ENCODE peak calls at places on chromosomes 11 and 22, in six cellular contexts. Z, J, G, C, O and I are unnamed samples. For H3K36me3, the result is how much of the 10 kb centered on the place peaks cover.

GRCh38 chr22:41699264-41700104 is at the start of gene MEI1:
- DNase-seq in G (peak), J (peak), O (peak), Z (peak), C (no peak), I (peak)

GRCh38 chr22:50304528-50305392 is 2.7 kb downstream of the PLXNB2 start:
- DNase-seq in C (no peak), O (peak), J (no peak), G (no peak), Z (no peak), I (peak)

GRCh38 chr11:77140231-77140959 is 12.3 kb downstream of the MYO7A start:
- DNase-seq in O (peak), J (no peak), C (no peak), Z (peak), G (peak), I (no peak)

GRCh38 chr22:26068571-26068970 is 100.7 kb upstream of the SEZ6L start:
- DNase-seq in O (no peak), G (no peak), Z (no peak), J (peak), C (no peak), I (no peak)

GRCh38 chr22:50171319-50171964 is 911 bp downstream of the PANX2 start:
- DNase-seq in J (no peak), G (no peak), O (no peak), C (no peak), Z (peak), I (no peak)

GRCh38 chr11:9739108-9739507 is 75.2 kb downstream of the SWAP70 start:
- DNase-seq in G (no peak), Z (no peak), C (no peak), O (no peak), J (no peak), I (no peak)

GRCh38 chr11:68903288-68903630 is 373 bp downstream of the MRPL21 start:
- DNase-seq in C (no peak), Z (no peak), J (no peak), O (no peak), G (no peak), I (no peak)

GRCh38 chr11:32153747-32154146 is 62.9 kb downstream of the RCN1 start:
- DNase-seq in Z (no peak), G (no peak), O (no peak), J (no peak), C (no peak), I (no peak)

GRCh38 chr11:12193515-12194336 is 83.3 kb downstream of the MICAL2 start:
- DNase-seq in J (peak), C (no peak), O (no peak), G (no peak), Z (no peak), I (no peak)

GRCh38 chr11:17740649-17741235 is 6.2 kb downstream of the KCNC1 start:
- DNase-seq in O (no peak), Z (peak), J (no peak), C (no peak), G (no peak), I (no peak)

GRCh38 chr22:50633771-50634170 is 5.8 kb upstream of the ARSA start:
- DNase-seq in C (no peak), Z (no peak), O (no peak), G (no peak), J (no peak), I (no peak)

GRCh38 chr11:35619030-35619753 is 932 bp downstream of the FJX1 start:
- DNase-seq in J (peak), G (peak), Z (peak), O (peak), C (peak), I (peak)

GRCh38 chr22:38774496-38775166 is 18.8 kb upstream of the SUN2 start:
- DNase-seq in J (no peak), O (no peak), G (no peak), C (no peak), Z (no peak), I (no peak)

GRCh38 chr11:92384807-92385206 is 160.2 kb downstream of the FAT3 start:
- DNase-seq in J (no peak), C (no peak), O (no peak), G (no peak), Z (no peak), I (no peak)

GRCh38 chr11:96322775-96323642 is 20.0 kb downstream of the MAML2 start:
- DNase-seq in G (no peak), C (no peak), O (no peak), Z (no peak), J (peak), I (no peak)

GRCh38 chr11:99554232-99554903 is 533.6 kb downstream of the CNTN5 start:
- DNase-seq in J (no peak), C (no peak), G (no peak), O (no peak), Z (no peak), I (no peak)

GRCh38 chr11:6799402-6799801 is at the start of gene OR6A2:
- DNase-seq in J (no peak), C (no peak), G (peak), O (no peak), Z (no peak), I (no peak)

GRCh38 chr11:98104249-98104648 is 916.5 kb upstream of the CNTN5 start:
- DNase-seq in O (no peak), J (no peak), C (no peak), Z (no peak), G (no peak), I (no peak)

GRCh38 chr11:77449060-77449521 is 24.8 kb downstream of the PAK1 start:
- DNase-seq in C (no peak), G (no peak), J (no peak), Z (no peak), O (no peak), I (no peak)

GRCh38 chr11:96196074-96196787 is 146.8 kb downstream of the MAML2 start:
- DNase-seq in G (no peak), Z (no peak), C (no peak), J (no peak), O (no peak), I (no peak)

GRCh38 chr11:40746282-40746681 is 713.2 kb downstream of the LRRC4C start:
- DNase-seq in G (no peak), Z (peak), C (no peak), O (no peak), J (no peak), I (no peak)

GRCh38 chr11:69950120-69950519 is 128.0 kb upstream of the ANO1 start:
- DNase-seq in O (no peak), J (no peak), G (peak), C (no peak), Z (peak), I (peak)

GRCh38 chr11:27203077-27203476 is 159.9 kb downstream of the CCDC34 start:
- DNase-seq in Z (no peak), O (no peak), G (no peak), J (peak), C (no peak), I (no peak)

GRCh38 chr22:35739642-35740041 is 22.0 kb downstream of the APOL5 start:
- DNase-seq in O (no peak), Z (no peak), C (no peak), G (no peak), J (peak), I (no peak)

GRCh38 chr11:95674669-95675358 is 114.8 kb downstream of the FAM76B start:
- DNase-seq in J (no peak), Z (no peak), O (no peak), C (no peak), G (no peak), I (no peak)

GRCh38 chr22:17264321-17265052 is 45.3 kb upstream of the ADA2 start:
- DNase-seq in Z (no peak), C (no peak), G (peak), O (no peak), J (no peak), I (no peak)

DNA sequence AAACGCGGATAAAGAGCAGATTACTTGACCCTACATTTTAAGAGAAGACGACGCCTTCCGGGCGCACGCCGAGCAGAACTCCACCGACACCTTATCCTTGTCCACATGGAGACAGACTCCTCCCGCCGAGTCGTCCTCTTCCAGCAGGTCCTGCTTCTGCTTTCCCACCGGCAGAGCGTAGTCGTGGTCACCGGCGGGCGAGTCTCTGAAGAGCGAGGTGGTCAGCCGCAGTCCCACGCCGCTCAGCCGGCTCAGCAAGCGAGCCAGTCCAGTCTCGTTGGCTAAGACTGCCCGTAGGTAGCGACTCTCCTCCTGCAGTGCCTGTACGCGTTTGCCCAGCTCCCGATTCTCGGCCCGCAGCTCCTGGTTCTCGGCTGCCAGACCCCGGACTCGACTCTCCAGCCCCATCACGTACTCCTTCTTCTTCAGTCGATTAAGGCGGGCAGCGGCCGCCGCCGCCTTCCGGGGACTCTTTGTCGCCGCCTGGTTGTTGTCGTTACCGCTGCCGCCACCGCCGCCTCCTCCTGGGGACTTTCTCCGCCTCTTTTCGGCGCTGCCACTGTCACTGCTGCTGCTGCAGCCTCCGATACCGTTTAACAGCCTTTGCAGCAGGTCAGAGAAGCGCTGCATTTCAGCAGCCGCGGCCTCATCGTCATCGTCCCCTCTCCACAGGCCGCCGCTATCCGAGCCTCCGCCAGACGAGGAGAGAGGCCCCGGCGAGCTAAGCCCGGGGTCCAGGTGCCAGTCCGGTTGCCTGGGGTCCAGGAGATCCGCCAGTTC is 958 bp downstream of the CREBZF start:
- DNase-seq in J (peak), Z (peak), C (peak), O (peak), G (peak), I (peak)
- H3K27ac ChIP-seq in J (peak), Z (peak), C (peak), O (peak), G (peak), I (peak)

GRCh38 chr11:74866557-74866956 is 82.3 kb downstream of the XRRA1 start:
- DNase-seq in O (no peak), Z (no peak), C (no peak), J (no peak), G (no peak), I (no peak)
- H3K36me3 ChIP-seq in O (under half), Z (under half), C (under half), J (under half), G (under half), I (under half)

DNA sequence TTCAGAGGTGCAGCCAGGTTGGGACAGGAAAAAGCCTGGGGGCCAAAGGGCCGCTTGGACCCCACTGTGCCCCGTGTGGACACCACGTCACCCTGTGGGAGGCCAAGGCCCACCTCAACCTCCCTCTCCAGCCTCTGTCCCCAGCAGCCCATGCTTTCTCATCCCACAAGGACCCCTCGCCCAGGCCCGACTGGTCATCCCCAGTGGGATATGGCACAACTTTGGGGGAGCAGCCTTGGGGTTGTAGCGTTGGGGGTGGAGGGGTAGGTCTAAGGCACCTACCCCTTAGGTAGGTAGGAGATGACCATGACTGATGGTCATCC is 44.0 kb downstream of the IGF2 start:
- DNase-seq in G (no peak), J (no peak), Z (peak), O (no peak), C (no peak), I (no peak)
- H3K27ac ChIP-seq in G (peak), J (no peak), Z (no peak), O (no peak), C (peak), I (no peak)

GRCh38 chr11:62129610-62130497 is 6.0 kb downstream of the INCENP start:
- DNase-seq in C (peak), O (no peak), Z (no peak), J (no peak), G (no peak), I (no peak)

GRCh38 chr11:62127426-62127825 is 3.6 kb downstream of the INCENP start:
- DNase-seq in Z (no peak), O (no peak), C (no peak), J (no peak), G (no peak), I (no peak)

GRCh38 chr11:62125881-62126280 is 2.1 kb downstream of the INCENP start:
- DNase-seq in J (no peak), G (no peak), O (no peak), C (no peak), Z (no peak), I (no peak)

GRCh38 chr11:62128835-62129234 is 5.0 kb downstream of the INCENP start:
- DNase-seq in C (no peak), J (no peak), O (no peak), G (no peak), Z (no peak), I (no peak)

GRCh38 chr11:62127941-62128770 is 4.3 kb downstream of the INCENP start:
- DNase-seq in Z (no peak), G (no peak), J (no peak), C (no peak), O (no peak), I (no peak)
- H3K36me3 ChIP-seq in Z (under half), G (under half), J (under half), C (half or more), O (under half), I (under half)

DNA sequence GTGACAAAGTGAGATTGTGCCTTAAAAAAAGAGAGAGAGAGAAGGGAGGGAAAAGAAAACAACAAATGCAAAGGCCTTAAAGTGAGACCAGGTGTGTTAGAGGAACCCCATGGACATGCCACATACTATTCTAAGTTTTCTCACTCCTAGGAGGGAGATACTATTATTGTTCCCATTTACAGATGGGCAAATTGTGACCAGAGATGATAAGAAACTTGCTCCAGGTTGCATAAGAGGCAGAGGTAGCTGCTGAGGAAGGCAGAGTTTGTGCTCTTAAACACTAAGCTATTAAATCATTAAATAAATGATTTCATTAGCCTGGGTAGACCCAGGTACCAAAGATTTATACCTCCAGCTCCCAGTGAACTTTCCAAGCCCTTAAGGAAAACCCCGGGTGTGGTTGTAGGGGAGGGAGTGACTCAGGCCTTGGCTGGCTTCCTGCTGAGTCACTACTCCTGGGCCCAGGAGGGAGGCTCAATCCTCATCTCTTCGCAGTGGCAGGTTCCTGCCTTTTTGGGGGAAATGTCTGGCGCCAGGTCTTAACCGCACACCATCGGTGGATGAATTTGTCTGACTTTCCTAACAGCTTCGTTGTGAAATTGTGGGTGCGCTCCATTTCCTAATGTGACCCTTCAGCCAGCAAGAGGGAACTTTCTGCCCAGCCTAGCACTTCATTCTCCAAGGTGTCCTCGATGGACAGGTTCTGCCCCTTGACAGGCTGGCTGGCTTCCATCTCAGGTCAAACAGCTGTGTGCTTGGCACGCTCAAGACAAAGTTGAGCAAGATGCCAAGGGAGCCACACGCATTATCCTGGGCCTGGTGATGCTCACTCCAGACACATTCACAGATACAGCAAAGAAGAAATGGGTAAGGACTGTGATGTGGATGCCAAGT is 33.4 kb upstream of the PTPRJ start:
- DNase-seq in O (peak), G (peak), Z (peak), C (peak), J (peak), I (peak)
- H3K27ac ChIP-seq in O (no peak), G (peak), Z (peak), C (peak), J (no peak), I (no peak)

GRCh38 chr22:19970031-19970478 is 28.4 kb upstream of the TXNRD2 start:
- DNase-seq in C (no peak), J (no peak), G (no peak), O (peak), Z (peak), I (no peak)

GRCh38 chr22:19972251-19972650 is 30.6 kb upstream of the TXNRD2 start:
- DNase-seq in O (no peak), C (no peak), J (no peak), G (no peak), Z (no peak), I (no peak)

GRCh38 chr22:19972652-19973550 is 31.3 kb upstream of the TXNRD2 start:
- DNase-seq in O (no peak), C (no peak), J (peak), Z (no peak), G (no peak), I (no peak)

GRCh38 chr22:19970479-19971275 is 29.1 kb upstream of the TXNRD2 start:
- DNase-seq in O (peak), Z (no peak), J (peak), G (peak), C (peak), I (peak)

GRCh38 chr22:19971276-19972124 is 29.9 kb upstream of the TXNRD2 start:
- DNase-seq in C (no peak), O (no peak), Z (no peak), G (no peak), J (no peak), I (no peak)
- H3K36me3 ChIP-seq in C (under half), O (under half), Z (under half), G (half or more), J (under half), I (under half)

DNA sequence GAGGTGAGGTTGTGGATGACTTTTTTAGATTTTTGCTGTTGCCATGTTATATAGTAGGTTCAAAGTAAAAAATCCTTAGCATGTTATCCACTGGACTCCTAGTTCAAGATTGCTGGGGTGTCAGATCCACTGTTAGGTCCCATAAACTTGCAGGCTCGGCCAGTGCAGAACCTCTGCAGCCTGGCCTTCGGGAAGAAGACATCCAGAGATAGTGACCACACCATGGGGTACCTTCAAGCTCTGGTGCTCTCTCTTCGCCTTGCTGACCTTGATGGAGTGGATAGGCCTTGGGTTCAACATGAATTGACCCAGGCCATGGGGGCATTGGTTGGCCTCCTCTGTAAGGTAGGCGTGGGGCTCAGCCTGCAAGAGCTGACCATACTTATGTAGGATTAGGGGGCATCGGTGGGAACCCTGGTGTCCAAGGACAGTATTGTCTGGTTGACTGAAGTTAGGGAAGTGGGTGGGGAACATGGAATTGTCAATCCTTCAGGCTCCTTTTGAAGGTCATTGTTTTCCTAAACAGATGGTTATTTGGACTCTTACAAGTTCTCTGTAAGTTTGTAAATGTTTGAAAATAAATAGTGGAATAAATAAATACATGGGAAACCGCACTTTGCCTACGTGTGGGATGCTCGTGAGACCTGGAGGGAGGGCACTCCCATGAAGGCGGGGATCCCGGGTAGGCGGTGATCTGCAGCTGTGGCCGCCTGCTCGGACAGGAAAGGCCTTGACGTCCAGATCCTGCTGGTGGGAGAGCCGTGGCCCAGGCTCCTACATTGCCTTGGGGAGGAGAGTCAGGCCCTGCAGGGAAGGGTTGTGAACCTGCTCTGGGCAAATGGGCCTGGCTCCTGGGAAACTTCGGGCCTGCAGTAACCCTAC is 37.1 kb downstream of the BCR start:
- DNase-seq in J (peak), G (no peak), O (peak), Z (peak), C (no peak), I (no peak)
- H3K27ac ChIP-seq in J (no peak), G (no peak), O (peak), Z (peak), C (no peak), I (peak)

GRCh38 chr22:42884616-42885375 is 27.7 kb upstream of the ARFGAP3 start:
- DNase-seq in J (no peak), G (no peak), C (no peak), O (no peak), Z (no peak), I (no peak)
- H3K36me3 ChIP-seq in J (half or more), G (half or more), C (half or more), O (under half), Z (half or more), I (under half)

GRCh38 chr11:120120805-120121335 is 17.0 kb downstream of the TRIM29 start:
- DNase-seq in G (no peak), O (no peak), Z (no peak), J (no peak), C (no peak), I (no peak)
- H3K27ac ChIP-seq in G (no peak), O (no peak), Z (no peak), J (no peak), C (no peak), I (no peak)